ENCODE peak calls at places on chromosomes 12 and 14, in eight cellular contexts. X is psoas muscle, R is esophagus squamous epithelium, Q is uterus, M is DND-41, E is AG09309, B is body of pancreas, T is epithelial cell of esophagus. P is an unnamed sample.

GRCh38 chr12:98997899-98998298 is 352.8 kb downstream of the APAF1 start:
- DNase-seq in E (no peak), Q (no peak), R (no peak), B (peak), T (no peak), X (no peak), M (no peak), P (no peak)

GRCh38 chr14:32648434-32648833 is 290.2 kb upstream of the NPAS3 start:
- DNase-seq in R (no peak), T (peak), B (no peak), Q (no peak), X (no peak), M (no peak), E (peak), P (peak)

GRCh38 chr14:60655898-60656754 is 6.8 kb upstream of the SIX1 start:
- DNase-seq in Q (no peak), B (no peak), E (no peak), T (no peak), R (no peak), X (no peak), M (no peak), P (no peak)

GRCh38 chr12:114254998-114255397 is 150.9 kb downstream of the TBX5 start:
- DNase-seq in X (no peak), B (no peak), M (no peak), R (no peak), T (no peak), E (no peak), Q (no peak), P (no peak)

GRCh38 chr14:54906075-54906474 is 3.4 kb upstream of the GCH1 start:
- DNase-seq in B (no peak), Q (no peak), E (no peak), T (no peak), X (no peak), M (no peak), R (no peak), P (no peak)

GRCh38 chr14:98229676-98230366 is 1042.2 kb downstream of the BCL11B start:
- DNase-seq in E (no peak), R (no peak), B (no peak), Q (no peak), X (no peak), T (no peak), M (peak), P (no peak)

GRCh38 chr12:64890873-64891468 is 66.5 kb downstream of the TBC1D30 start:
- DNase-seq in X (no peak), Q (no peak), M (no peak), B (no peak), T (peak), E (peak), R (no peak), P (peak)

GRCh38 chr12:112616469-112617190 is 174.9 kb upstream of the RPH3A start:
- DNase-seq in E (no peak), X (no peak), R (no peak), Q (no peak), M (no peak), T (no peak), B (no peak), P (no peak)

GRCh38 chr12:40055776-40056175 is 50.1 kb downstream of the SLC2A13 start:
- DNase-seq in T (no peak), B (no peak), M (no peak), E (no peak), X (no peak), R (no peak), Q (no peak), P (no peak)

GRCh38 chr12:40058721-40059190 is 47.1 kb downstream of the SLC2A13 start:
- DNase-seq in X (no peak), R (no peak), T (peak), E (no peak), B (no peak), M (no peak), Q (no peak), P (no peak)

GRCh38 chr12:40056357-40056756 is 49.5 kb downstream of the SLC2A13 start:
- DNase-seq in R (no peak), B (no peak), X (no peak), Q (no peak), M (no peak), E (no peak), T (no peak), P (no peak)

GRCh38 chr12:40054554-40055226 is 51.2 kb downstream of the SLC2A13 start:
- DNase-seq in R (no peak), B (peak), Q (no peak), X (no peak), T (peak), M (no peak), E (peak), P (peak)

DNA sequence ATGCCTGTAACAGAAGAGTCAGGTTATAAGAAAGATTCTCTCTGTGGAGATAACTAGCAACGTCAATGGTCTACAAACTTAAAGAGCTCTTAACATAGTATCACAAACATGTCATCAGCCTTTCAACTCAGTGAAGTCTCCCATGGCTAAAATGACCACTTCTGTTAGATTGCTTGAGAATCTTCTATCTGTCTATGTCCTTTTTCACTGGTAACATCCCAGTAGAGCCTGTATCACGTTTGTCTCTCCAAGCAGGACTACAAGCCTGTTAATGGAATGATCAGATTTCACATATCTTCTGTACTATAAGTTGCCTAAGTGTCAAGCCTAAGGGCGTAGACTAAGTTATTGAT is 50.7 kb downstream of the SLC2A13 start:
- DNase-seq in B (no peak), T (no peak), E (no peak), R (no peak), Q (no peak), X (no peak), M (no peak), P (no peak)
- H3K4me3 ChIP-seq in B (no peak), T (no peak), E (no peak), R (no peak), Q (no peak), X (no peak), M (no peak), P (no peak)

DNA sequence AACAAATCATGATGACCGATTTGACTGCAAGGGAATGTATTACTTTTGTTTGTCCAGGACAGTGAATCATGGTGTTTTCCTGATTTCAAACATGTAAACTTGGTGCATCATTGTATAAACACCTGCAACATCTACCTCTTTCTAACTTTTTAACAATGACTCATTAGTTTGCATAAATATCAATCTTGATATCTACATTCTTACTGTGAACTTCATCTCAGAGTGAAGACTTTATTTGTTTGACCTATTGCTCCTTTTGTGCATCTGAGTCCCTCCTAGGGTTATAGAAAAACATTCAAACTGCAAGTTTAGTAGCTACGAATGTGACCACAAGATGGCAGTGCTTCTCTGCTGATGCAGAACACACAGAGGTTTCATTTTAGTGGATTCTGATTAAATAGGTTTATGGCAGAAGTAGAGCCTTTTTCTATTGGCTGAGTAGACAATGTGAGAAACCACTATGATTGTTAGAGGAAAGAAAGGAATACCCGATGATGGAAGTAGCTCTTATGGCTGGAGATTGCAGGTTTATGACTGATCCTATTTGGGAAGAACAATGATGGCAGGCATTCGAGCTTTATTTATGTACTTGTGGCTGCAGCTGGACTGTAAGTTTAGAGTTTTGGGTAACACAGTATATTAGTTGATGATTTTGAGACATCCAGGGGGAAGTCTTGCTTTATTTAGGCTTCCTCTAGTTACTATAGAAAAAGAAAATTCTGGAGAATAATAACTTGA is 244.2 kb upstream of the OR4E1 start:
- DNase-seq in T (peak), Q (peak), E (no peak), B (peak), X (no peak), M (peak), R (no peak), P (peak)
- TF ChIP-seq CTCF in T (peak), Q (peak), E (peak), B (peak), X (peak), M (peak), R (peak), P (peak)

DNA sequence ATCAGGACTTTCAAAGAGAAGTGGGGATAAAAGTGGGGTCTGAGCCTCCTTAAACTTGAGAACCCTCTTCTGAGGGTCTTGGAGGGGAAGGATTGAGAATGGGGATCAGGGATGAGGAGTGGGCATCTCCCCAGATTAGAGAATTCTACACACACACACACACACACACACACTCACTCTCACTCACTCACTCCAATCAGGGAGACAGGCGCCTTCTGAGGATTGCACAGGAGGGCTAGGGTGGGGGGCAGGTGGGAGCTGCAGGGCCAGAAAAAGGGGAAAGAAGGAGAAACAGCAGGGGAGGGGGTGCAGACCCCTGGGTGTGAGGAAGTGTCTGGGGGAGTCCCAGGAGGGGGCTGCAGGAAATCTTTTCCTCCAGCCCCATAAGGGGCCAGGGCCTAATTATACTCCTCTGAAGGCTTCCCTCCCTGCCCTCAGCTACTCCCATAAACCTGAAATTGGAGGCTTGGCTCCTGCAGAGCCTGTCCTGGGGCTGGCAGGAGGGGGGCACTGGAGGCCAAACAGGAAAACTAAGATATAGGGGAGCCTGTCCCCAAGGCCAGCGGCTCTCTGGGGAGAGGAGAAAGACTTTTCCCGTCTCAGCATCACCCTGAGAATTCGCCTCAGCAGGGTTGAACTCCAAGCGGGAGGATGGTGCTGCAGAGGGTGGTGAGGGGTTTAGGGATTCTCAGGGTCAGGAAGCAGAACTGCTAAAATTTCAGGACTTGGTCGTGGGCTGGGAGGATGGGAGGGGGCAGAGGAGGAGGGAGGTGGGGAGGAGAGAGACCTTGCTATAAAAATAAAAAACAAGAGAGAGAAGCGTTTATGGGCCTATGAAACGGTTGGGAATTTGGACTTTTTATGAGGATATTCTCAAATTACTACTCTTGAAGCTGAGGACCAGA is 1.6 kb downstream of the HOXC9 start:
- DNase-seq in M (no peak), T (no peak), X (no peak), B (no peak), R (no peak), E (no peak), Q (no peak), P (no peak)
- H3K4me3 ChIP-seq in M (no peak), T (no peak), X (peak), B (no peak), R (no peak), E (no peak), Q (no peak), P (no peak)

GRCh38 chr14:59022144-59022543 is 166.3 kb upstream of the DAAM1 start:
- DNase-seq in T (peak), B (no peak), Q (no peak), M (no peak), X (no peak), R (no peak), E (no peak), P (peak)
- TF ChIP-seq CTCF in T (peak), B (no peak), Q (no peak), M (peak), X (peak), R (no peak), E (no peak), P (peak)

GRCh38 chr12:80677994-80678393 is 29.4 kb upstream of the MYF6 start:
- DNase-seq in M (no peak), R (no peak), X (no peak), E (no peak), B (no peak), T (no peak), Q (no peak), P (peak)
- H3K4me3 ChIP-seq in M (no peak), R (no peak), X (no peak), E (no peak), B (no peak), T (no peak), Q (no peak), P (no peak)

DNA sequence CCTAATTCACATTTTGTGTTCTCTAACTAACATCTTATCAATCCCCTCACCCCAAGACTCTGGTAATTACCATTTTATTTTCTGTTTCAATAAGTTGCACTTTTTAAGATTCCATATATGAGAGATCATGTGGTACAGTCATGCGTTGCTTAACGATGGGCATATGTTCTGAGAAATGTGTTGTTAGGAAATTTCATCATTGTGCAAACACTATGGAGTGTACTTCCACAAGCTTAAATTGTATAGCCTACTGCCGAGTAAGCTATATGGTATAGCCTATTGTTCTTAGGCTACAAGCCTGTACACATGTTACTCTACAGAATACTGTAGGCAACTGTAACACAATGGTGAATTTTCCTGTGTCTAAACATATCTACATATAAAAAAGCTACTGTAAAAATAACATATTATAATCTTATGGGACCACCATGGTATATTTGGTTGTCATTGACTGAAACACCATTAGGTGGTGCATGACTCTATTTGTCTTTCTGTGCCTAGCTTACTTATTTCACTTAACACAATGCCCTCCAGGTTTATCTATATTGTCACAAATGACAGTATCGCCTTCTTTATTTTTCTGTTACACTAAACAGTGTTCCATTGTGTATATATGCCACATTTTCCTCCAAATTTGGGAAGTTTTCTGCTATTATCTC is 473.4 kb upstream of the LMO3 start:
- DNase-seq in T (peak), Q (no peak), E (no peak), B (no peak), X (no peak), R (no peak), M (no peak), P (peak)
- TF ChIP-seq CTCF in T (no peak), Q (no peak), E (no peak), B (no peak), X (no peak), R (no peak), M (no peak), P (peak)

DNA sequence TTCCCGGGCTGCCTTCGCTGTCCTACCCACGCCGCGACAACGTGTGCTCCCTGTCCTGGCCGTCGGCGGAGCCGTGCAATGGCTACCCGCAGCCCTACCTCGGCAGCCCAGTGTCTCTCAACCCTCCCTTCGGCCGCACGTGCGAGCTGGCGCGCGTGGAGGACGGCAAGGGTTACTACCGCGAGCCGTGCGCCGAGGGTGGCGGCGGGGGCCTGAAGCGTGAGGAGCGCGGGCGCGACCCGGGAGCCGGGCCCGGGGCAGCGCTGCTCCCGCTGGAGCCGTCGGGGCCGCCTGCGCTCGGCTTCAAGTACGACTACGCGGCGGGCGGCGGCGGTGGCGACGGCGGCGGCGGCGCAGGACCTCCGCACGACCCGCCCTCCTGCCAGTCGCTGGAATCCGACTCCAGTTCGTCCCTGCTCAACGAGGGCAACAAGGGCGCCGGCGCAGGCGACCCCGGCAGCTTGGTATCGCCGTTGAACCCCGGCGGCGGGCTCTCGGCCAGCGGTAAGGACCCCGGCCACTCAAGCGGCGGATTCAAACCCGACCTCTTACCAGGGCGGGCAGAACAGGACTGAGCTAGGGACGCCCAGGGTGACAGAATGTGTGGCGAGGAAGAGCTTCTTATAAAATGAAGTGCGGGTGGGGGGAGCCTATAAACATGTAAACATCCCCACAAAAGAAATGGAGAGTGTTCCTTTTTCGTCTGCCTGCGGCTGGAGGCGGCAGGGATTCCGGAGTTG is 503 bp downstream of the HOXC12 start:
- DNase-seq in B (no peak), T (no peak), R (no peak), X (no peak), E (no peak), M (no peak), Q (no peak), P (no peak)
- H3K4me3 ChIP-seq in B (no peak), T (no peak), R (no peak), X (peak), E (no peak), M (no peak), Q (no peak), P (no peak)

GRCh38 chr12:38053655-38054464 is 262.7 kb upstream of the ALG10B start:
- DNase-seq in B (peak), T (peak), R (no peak), E (no peak), Q (no peak), X (no peak), M (no peak), P (peak)
- TF ChIP-seq CTCF in B (peak), T (no peak), R (no peak), E (peak), Q (no peak), X (no peak), M (no peak), P (peak)

DNA sequence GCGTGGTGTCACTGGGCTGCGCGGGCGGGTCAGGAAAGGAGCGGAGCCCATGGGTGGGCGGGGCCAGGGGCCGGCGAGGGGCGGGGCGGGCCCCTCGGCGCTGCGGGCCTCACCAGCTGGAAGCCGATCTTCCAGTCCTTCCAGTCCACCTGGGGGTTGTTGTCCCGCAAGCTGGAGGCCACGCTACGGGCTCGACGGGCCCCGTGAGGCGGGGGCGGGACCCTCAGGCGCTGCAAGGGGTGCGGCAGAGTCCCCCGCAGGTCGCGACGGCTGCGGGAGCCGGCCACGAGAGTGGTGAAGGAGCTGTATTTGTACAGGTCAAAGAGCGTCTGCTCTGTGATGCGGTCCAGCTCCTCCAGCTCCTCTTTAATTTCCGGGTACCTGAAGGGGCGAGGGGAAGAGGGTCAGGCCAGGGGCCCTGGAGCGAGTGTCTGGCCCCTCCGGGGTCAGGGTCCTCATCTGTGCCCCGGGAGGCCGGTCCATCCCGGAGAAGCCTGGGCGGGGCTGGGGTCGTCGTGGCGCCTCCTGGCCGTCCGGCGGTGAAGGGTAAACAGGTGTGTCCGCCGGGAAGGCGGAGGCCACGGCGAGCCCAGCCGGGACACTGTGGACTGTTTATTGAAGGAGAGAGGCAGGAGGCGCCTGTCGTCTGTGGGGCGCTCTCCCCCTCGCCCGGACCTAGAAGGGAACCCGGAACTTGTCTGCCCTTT is 11.9 kb downstream of the SCNN1A start:
- DNase-seq in M (peak), B (peak), T (peak), X (peak), E (no peak), R (no peak), Q (peak), P (peak)
- H3K4me3 ChIP-seq in M (no peak), B (peak), T (peak), X (peak), E (peak), R (peak), Q (peak), P (peak)